ENCODE peak calls at places on chromosomes 2 and 18, in four cellular contexts. Y is H9, P is left ventricle myocardium superior, O is fibroblast of villous mesenchyme. N is an unnamed sample.

GRCh38 chr2:5689790-5690189 is 2.4 kb upstream of the SOX11 start:
- DNase-seq in Y (no peak), O (no peak), P (no peak), N (no peak)

GRCh38 chr2:140348826-140349225 is 1568.6 kb upstream of the NXPH2 start:
- DNase-seq in Y (peak), O (no peak), P (no peak), N (no peak)

GRCh38 chr2:20423847-20424246 is 23.0 kb upstream of the RHOB start:
- DNase-seq in P (no peak), O (no peak), Y (peak), N (no peak)

GRCh38 chr2:9738718-9739496 is 104.4 kb upstream of the TAF1B start:
- DNase-seq in P (peak), Y (no peak), O (peak), N (no peak)

GRCh38 chr18:43159091-43159490 is 43.6 kb upstream of the RIT2 start:
- DNase-seq in P (no peak), Y (no peak), O (no peak), N (no peak)

GRCh38 chr2:43759195-43759594 is 14.6 kb upstream of the DYNC2LI1 start:
- DNase-seq in O (peak), P (no peak), Y (no peak), N (no peak)

GRCh38 chr2:237726401-237726830 is 72.2 kb upstream of the RBM44 start:
- DNase-seq in Y (no peak), O (peak), P (no peak), N (no peak)

GRCh38 chr18:76545433-76546281 is 50.6 kb upstream of the ZNF516 start:
- DNase-seq in O (peak), P (no peak), Y (no peak), N (no peak)

GRCh38 chr2:110770696-110771425 is 38.5 kb downstream of the ACOXL start:
- DNase-seq in P (peak), Y (no peak), O (peak), N (no peak)

GRCh38 chr18:38718365-38718901 is 1152.8 kb upstream of the CELF4 start:
- DNase-seq in O (no peak), Y (peak), P (no peak), N (no peak)

GRCh38 chr2:241356871-241357260 is 781 bp downstream of the FARP2 start:
- DNase-seq in Y (no peak), P (no peak), O (no peak), N (no peak)

GRCh38 chr2:113124181-113124961 is 3.0 kb upstream of the IL1RN start:
- DNase-seq in P (no peak), Y (no peak), O (peak), N (peak)

GRCh38 chr2:236363878-236364277 is 99.7 kb upstream of the ASB18 start:
- DNase-seq in Y (peak), O (no peak), P (no peak), N (no peak)

GRCh38 chr2:58045580-58046334 is 849 bp upstream of the VRK2 start:
- DNase-seq in O (no peak), Y (no peak), P (peak), N (no peak)

GRCh38 chr18:79634186-79634585 is 45.4 kb upstream of the CTDP1 start:
- DNase-seq in Y (no peak), P (peak), O (no peak), N (no peak)

GRCh38 chr2:12302691-12303090 is 414.0 kb upstream of the TRIB2 start:
- DNase-seq in O (no peak), Y (no peak), P (no peak), N (no peak)

GRCh38 chr2:167215595-167215994 is 327.3 kb downstream of the XIRP2 start:
- DNase-seq in O (no peak), Y (no peak), P (no peak), N (no peak)

GRCh38 chr2:224217962-224218347 is 178.9 kb upstream of the SERPINE2 start:
- DNase-seq in P (no peak), O (peak), Y (no peak), N (no peak)

GRCh38 chr18:6543330-6543908 is 128.7 kb upstream of the L3MBTL4 start:
- DNase-seq in O (peak), P (no peak), Y (no peak), N (peak)

GRCh38 chr18:78632111-78632541 is 347.5 kb upstream of the SALL3 start:
- DNase-seq in O (no peak), P (no peak), Y (peak), N (no peak)

GRCh38 chr2:64695656-64696310 is 42.1 kb upstream of the SERTAD2 start:
- DNase-seq in P (no peak), O (no peak), Y (no peak), N (no peak)